ENCODE peak calls at places on chromosomes 16 and 17, in ten cellular contexts. P, T, W, J, E, S, C, B, D and L are unnamed samples.

GRCh38 chr17:20053343-20053964 is 44.3 kb downstream of the SPECC1 start:
- DNase-seq in P (no peak), T (no peak), W (no peak), J (no peak), E (no peak), S (no peak), C (no peak), B (no peak), D (no peak), L (peak)

GRCh38 chr16:67173808-67174705 is 3.7 kb downstream of the NOL3 start:
- DNase-seq in P (no peak), T (peak), W (peak), J (peak), E (peak), S (peak), C (no peak), B (peak), D (peak), L (peak)

GRCh38 chr17:67995568-67996191 is 589 bp downstream of the C17orf58 start:
- DNase-seq in P (no peak), T (peak), W (peak), J (no peak), E (peak), S (peak), C (no peak), B (peak), D (peak), L (peak)

GRCh38 chr16:65624246-65624645 is 502.4 kb upstream of the CDH11 start:
- DNase-seq in P (no peak), T (no peak), W (no peak), J (no peak), E (no peak), S (no peak), C (no peak), B (no peak), D (no peak), L (no peak)

GRCh38 chr17:26818736-26819135 is 475.2 kb upstream of the WSB1 start:
- DNase-seq in P (peak), T (no peak), W (no peak), J (no peak), E (no peak), S (no peak), C (no peak), B (no peak), D (no peak), L (no peak)

GRCh38 chr17:81961554-81962498 is 839 bp upstream of the NOTUM start:
- DNase-seq in P (no peak), T (no peak), W (no peak), J (no peak), E (no peak), S (no peak), C (no peak), B (no peak), D (no peak), L (no peak)

GRCh38 chr16:47815655-47816054 is 340.1 kb downstream of the ABCC12 start:
- DNase-seq in P (no peak), T (no peak), W (no peak), J (no peak), E (no peak), S (no peak), C (no peak), B (no peak), D (no peak), L (no peak)

GRCh38 chr16:10156111-10156510 is 26.1 kb downstream of the GRIN2A start:
- DNase-seq in P (no peak), T (no peak), W (no peak), J (no peak), E (no peak), S (no peak), C (no peak), B (no peak), D (no peak), L (no peak)

GRCh38 chr16:13909872-13910303 is 10.1 kb upstream of the ERCC4 start:
- DNase-seq in P (no peak), T (no peak), W (peak), J (no peak), E (peak), S (no peak), C (no peak), B (no peak), D (no peak), L (no peak)

GRCh38 chr16:47970291-47970931 is 185.4 kb downstream of the ABCC12 start:
- DNase-seq in P (no peak), T (peak), W (no peak), J (no peak), E (no peak), S (no peak), C (no peak), B (no peak), D (no peak), L (no peak)

GRCh38 chr17:31537558-31537957 is 146.1 kb downstream of the RAB11FIP4 start:
- DNase-seq in P (no peak), T (no peak), W (no peak), J (no peak), E (peak), S (no peak), C (no peak), B (no peak), D (peak), L (no peak)

GRCh38 chr17:47085736-47086135 is 103.4 kb downstream of the CDC27 start:
- DNase-seq in P (no peak), T (no peak), W (no peak), J (no peak), E (no peak), S (no peak), C (no peak), B (no peak), D (no peak), L (no peak)

GRCh38 chr16:53465606-53466290 is 31.5 kb downstream of the RBL2 start:
- DNase-seq in P (peak), T (no peak), W (no peak), J (no peak), E (peak), S (no peak), C (no peak), B (no peak), D (no peak), L (peak)

GRCh38 chr17:61454932-61455753 is 2.9 kb downstream of the TBX4 start:
- DNase-seq in P (no peak), T (no peak), W (peak), J (no peak), E (no peak), S (no peak), C (no peak), B (no peak), D (no peak), L (no peak)

DNA sequence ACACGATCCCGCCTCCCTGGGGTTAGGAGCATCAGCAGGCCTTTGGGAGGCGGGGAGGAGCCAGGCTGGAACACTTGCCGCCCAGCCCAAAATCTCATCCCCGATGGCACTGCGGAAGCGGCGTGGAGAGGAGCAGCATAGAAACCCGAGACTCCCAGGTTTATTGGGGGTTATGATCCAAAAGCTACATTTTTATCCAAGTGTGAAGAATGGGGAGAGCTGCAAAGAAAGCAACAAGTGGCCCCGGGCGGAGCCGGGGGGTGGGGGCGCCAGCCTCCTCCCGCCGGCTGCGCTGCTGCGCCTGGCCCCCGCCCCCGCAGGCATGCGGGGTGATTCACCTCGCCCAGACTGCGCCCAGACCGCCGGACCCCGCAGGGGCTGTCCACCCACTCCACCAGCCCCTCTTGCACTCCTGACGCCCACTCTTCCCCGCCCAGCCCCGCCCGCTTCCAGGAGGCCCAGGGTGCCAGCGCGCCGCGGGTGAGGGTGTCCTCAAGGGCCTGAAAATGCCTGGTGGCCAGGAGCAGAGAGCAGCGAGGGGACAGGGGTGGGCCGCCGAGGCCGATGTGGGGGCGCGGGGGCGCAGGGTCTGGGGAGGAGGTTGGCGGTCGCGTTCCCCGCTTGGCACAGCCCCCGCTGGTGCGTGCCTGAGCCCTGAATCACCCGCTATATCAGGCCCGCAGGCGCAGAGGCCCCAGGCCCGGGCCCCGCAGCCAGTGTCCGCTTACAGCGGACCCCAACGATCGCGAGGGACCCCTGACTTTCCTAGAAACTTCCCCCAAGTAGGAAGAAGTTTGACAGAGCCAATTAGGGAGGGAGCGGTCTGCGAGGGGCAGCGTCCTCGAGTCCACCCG is 1.4 kb downstream of the CAVIN1 start:
- DNase-seq in P (no peak), T (no peak), W (peak), J (no peak), E (no peak), S (peak), C (no peak), B (no peak), D (peak), L (no peak)
- TF ChIP-seq POLR2A in P (no peak), T (no peak), W (peak), J (peak), E (no peak), S (peak), C (no peak), B (no peak), D (no peak), L (no peak)

GRCh38 chr16:85800321-85800669 is 800 bp downstream of the COX4I1 start:
- DNase-seq in P (no peak), T (no peak), W (no peak), J (no peak), E (no peak), S (no peak), C (no peak), B (no peak), D (no peak), L (peak)
- TF ChIP-seq POLR2A in P (no peak), T (no peak), W (no peak), J (no peak), E (no peak), S (no peak), C (no peak), B (no peak), D (no peak), L (no peak)

GRCh38 chr16:17330019-17330570 is 140.7 kb downstream of the XYLT1 start:
- DNase-seq in P (no peak), T (no peak), W (no peak), J (no peak), E (no peak), S (no peak), C (no peak), B (no peak), D (no peak), L (no peak)

GRCh38 chr16:17328971-17329370 is 141.8 kb downstream of the XYLT1 start:
- DNase-seq in P (no peak), T (no peak), W (peak), J (no peak), E (no peak), S (peak), C (no peak), B (no peak), D (no peak), L (no peak)

GRCh38 chr16:17325744-17326143 is 145.0 kb downstream of the XYLT1 start:
- DNase-seq in P (no peak), T (no peak), W (no peak), J (no peak), E (no peak), S (no peak), C (no peak), B (no peak), D (no peak), L (no peak)

GRCh38 chr16:17329412-17329811 is 141.3 kb downstream of the XYLT1 start:
- DNase-seq in P (no peak), T (no peak), W (no peak), J (no peak), E (no peak), S (no peak), C (no peak), B (no peak), D (no peak), L (no peak)

DNA sequence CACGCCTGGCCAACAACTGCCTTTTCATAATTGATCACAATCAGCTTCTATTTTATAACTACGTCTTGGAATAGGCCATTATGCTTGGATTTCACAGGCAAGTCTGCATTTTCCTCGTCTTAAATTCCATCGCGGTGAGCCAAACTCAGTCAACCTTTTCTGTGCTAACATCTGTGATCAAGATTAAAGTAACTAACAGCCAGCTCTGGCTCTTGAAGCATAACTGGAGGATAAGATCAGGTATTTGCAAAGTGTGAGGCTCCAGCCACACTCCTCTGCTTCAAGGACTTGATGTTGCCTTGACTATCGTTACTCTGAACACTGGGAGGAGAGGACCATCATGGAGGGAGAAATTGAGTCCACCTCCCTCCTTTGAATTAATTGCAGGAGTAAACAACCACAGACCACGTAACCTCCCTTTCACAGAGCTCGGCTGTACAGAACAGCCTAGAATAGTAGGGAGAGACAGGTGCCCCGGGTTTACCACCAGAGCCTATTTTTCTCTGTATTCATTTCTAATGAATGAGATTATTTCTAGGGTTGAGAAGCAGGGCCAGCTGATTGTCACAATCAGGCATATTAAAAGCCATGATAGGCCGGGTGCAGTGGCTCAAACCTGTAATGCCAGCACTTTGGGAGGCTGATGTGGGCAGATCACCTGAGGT is 143.0 kb downstream of the XYLT1 start:
- DNase-seq in P (no peak), T (no peak), W (peak), J (no peak), E (no peak), S (no peak), C (no peak), B (no peak), D (no peak), L (no peak)
- TF ChIP-seq POLR2A in P (no peak), T (no peak), W (no peak), J (no peak), E (no peak), S (no peak), C (no peak), B (no peak), D (no peak), L (no peak)

GRCh38 chr17:5078106-5079028 is at the start of gene ZFP3:
- DNase-seq in P (no peak), T (peak), W (peak), J (no peak), E (peak), S (peak), C (peak), B (peak), D (peak), L (peak)
- TF ChIP-seq POLR2A in P (no peak), T (peak), W (peak), J (peak), E (peak), S (no peak), C (peak), B (peak), D (no peak), L (peak)

DNA sequence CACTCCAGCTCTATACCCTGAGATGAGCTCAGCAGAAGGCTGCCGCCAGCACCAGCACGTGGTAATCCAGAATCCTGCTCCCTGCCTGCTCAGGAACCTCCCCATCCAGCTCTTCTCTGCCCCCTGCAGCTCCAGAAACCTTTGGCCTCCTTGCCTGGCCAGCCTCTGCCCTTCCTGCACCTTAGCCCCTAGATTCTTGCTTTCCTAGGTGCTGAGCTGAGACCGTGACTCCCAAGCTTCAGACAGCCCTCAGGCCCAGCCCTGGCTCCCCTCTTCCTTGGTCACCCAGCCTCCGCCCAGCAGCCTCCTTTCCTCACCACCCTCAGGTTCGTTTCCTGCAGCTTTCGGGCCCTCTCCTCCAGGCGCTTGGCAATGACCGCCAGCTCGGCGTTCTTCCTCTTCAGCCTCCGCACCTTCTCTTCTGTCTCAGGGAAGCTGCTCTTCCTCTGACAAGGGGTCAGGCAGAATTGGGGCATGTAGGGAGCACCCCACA is 2.6 kb downstream of the TSPOAP1 start:
- DNase-seq in P (no peak), T (no peak), W (no peak), J (peak), E (no peak), S (no peak), C (no peak), B (peak), D (peak), L (no peak)
- TF ChIP-seq POLR2A in P (no peak), T (no peak), W (no peak), J (no peak), E (no peak), S (no peak), C (no peak), B (peak), D (no peak), L (peak)

GRCh38 chr16:30609002-30609927 is 924 bp downstream of the ZNF689 start:
- DNase-seq in P (no peak), T (peak), W (peak), J (no peak), E (peak), S (peak), C (no peak), B (peak), D (peak), L (peak)
- TF ChIP-seq POLR2A in P (no peak), T (peak), W (no peak), J (no peak), E (no peak), S (no peak), C (peak), B (no peak), D (no peak), L (no peak)

DNA sequence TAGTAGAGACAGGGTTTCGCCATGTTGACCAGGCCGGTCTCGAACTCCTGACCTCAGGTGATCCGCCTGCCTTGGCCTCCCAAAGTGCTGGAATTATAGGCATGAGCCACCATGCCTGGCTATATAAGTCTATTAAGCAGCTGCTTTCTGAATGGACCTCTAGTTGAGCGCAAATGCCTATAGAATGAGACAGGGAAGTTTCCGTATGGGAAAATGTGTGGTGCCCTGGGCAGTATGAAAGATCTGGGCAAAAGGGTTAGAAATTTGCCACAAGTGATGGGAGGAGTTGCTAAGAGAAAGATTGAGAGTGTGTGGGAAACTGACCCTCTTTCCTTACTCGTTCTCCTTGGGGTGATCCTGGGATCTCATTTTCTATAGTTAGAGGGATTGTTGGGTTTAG is 26.3 kb downstream of the SLC6A2 start:
- DNase-seq in P (no peak), T (no peak), W (no peak), J (no peak), E (no peak), S (no peak), C (no peak), B (no peak), D (no peak), L (no peak)
- TF ChIP-seq POLR2A in P (no peak), T (no peak), W (no peak), J (no peak), E (no peak), S (no peak), C (no peak), B (no peak), D (no peak), L (no peak)

DNA sequence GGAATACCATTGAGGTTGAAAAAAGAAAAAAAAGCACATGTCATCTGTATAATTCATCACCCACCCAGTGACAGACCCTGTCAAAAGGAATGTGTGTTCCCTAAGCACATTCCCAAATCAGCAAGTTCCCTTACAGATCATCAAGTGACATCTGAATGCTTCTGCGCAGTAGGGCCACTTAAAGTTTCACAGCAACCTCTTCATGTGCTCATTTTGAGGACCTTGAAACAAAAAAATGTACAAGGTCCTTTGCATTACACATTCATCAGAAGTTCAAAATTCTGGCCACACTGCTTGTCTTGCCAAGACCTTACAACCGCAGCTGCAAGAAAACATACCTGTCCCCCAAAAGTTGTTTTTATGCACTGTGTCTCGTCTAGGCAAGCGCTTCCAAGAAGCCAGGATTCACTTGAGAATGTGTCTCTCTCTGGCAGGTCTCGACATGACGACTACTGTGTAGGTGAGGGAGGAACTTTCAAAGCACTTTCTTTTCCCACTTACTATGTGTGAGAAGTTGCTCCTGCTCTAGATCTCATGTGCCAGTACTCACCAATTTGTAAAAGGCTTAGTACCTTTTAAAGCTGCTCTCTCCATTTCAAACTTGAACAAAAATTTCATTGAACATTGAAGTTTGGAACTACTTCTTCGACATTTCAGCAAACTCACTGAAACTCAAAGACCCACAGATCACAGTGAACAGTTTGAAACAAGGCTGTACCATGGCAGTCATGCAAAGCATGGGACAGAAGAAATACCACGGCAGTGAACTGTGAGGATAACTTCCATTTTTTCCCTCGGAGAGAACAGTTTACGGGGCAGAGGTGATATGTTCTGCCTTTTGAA is 4.3 kb upstream of the POLG2 start:
- DNase-seq in P (no peak), T (no peak), W (no peak), J (no peak), E (no peak), S (no peak), C (no peak), B (no peak), D (no peak), L (no peak)
- TF ChIP-seq POLR2A in P (no peak), T (no peak), W (no peak), J (no peak), E (no peak), S (no peak), C (peak), B (peak), D (no peak), L (no peak)